ENCODE peak calls at places on chromosomes 16 and 17, in five cellular contexts. B is IMR-90, Q is transverse colon, N is osteoblast, Y is body of pancreas. A is an unnamed sample.

GRCh38 chr17:73650147-73650546 is 5.9 kb upstream of the SDK2 start:
- DNase-seq in Q (peak; percentile 52), Y (no peak), N (no peak), B (no peak), A (no peak)

GRCh38 chr17:29051731-29052130 is 8.8 kb downstream of the PIPOX start:
- DNase-seq in N (no peak), Y (no peak), B (no peak), Q (no peak), A (no peak)

GRCh38 chr17:81428121-81428515 is 32.9 kb downstream of the BAHCC1 start:
- DNase-seq in Q (peak; percentile 52), B (no peak), N (no peak), Y (no peak), A (no peak)

GRCh38 chr17:60888812-60889709 is 211.4 kb downstream of the BCAS3 start:
- DNase-seq in Y (no peak), N (peak; percentile 63), B (peak; percentile 35), Q (no peak), A (no peak)

GRCh38 chr17:4715071-4715749 is 4.8 kb downstream of the ARRB2 start:
- DNase-seq in B (no peak), Q (no peak), Y (no peak), N (no peak), A (peak; percentile 57)

GRCh38 chr17:46962374-46962790 is 16.7 kb downstream of the RPRML start:
- DNase-seq in N (no peak), Y (no peak), Q (no peak), B (peak; percentile 76), A (no peak)

GRCh38 chr16:1366712-1367299 is 15.1 kb downstream of the GNPTG start:
- DNase-seq in Q (no peak), N (no peak), B (no peak), Y (no peak), A (no peak)

GRCh38 chr16:66342294-66342900 is 24.1 kb upstream of the CDH5 start:
- DNase-seq in Q (no peak), B (no peak), N (no peak), Y (no peak), A (no peak)

GRCh38 chr17:82112866-82113390 is 14.9 kb upstream of the FASN start:
- DNase-seq in Y (no peak), B (no peak), N (no peak), Q (no peak), A (no peak)

GRCh38 chr17:55814377-55814776 is 63.5 kb downstream of the PCTP start:
- DNase-seq in Q (no peak), B (no peak), Y (peak; percentile 26), N (no peak), A (no peak)

GRCh38 chr17:16013943-16014407 is 14.4 kb downstream of the TTC19 start:
- DNase-seq in Y (no peak), Q (no peak), B (peak; percentile 91), N (no peak), A (no peak)

GRCh38 chr16:83972256-83973008 is 4.4 kb downstream of the NECAB2 start:
- DNase-seq in Q (no peak), N (peak; percentile 85), B (no peak), Y (no peak), A (no peak)

GRCh38 chr17:77404812-77405581 is 264.2 kb downstream of the SEC14L1 start:
- DNase-seq in Y (no peak), B (peak; percentile 86), Q (peak; percentile 75), N (peak; percentile 99), A (peak; percentile 79)

GRCh38 chr17:19630651-19631050 is 17.9 kb upstream of the ALDH3A2 start:
- DNase-seq in B (no peak), Y (no peak), N (peak; percentile 85), Q (no peak), A (no peak)

GRCh38 chr17:41962111-41962510 is 4.5 kb upstream of the CNP start:
- DNase-seq in Y (peak; percentile 88), N (no peak), Q (no peak), B (no peak), A (no peak)

GRCh38 chr17:51961689-51962088 is 196.8 kb downstream of the CA10 start:
- DNase-seq in Y (no peak), B (no peak), Q (no peak), N (no peak), A (no peak)

GRCh38 chr16:57530104-57530522 is 6.3 kb downstream of the CCDC102A start:
- DNase-seq in N (peak; percentile 99), Q (peak; percentile 63), Y (no peak), B (peak; percentile 76), A (peak; percentile 65)

GRCh38 chr16:86945166-86945900 is 367.0 kb downstream of the FOXL1 start:
- DNase-seq in Q (no peak), N (peak; percentile 61), Y (no peak), B (no peak), A (no peak)

GRCh38 chr17:74524751-74525725 is 6.2 kb downstream of the CD300LB start:
- DNase-seq in B (no peak), Y (no peak), N (no peak), Q (no peak), A (no peak)

DNA sequence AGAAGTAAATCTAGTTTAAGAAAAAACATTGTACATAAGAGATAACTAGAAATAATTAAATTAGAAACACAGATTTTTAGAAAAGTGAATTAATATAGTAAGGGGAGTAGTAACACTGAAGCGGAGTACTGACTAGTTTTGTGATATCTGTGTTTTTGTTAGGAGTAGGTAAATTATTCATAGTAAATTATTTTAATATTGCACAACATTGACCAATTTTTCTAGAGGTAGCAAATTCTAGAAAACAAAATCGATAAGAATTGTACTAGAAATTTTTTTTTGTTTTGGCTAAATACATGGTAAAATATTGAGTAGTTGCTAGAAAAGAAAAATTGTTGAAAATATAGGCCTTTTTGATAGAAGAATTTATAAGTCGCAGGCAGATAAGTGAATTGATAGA is 156.5 kb downstream of the CHD9 start:
- DNase-seq in Y (no peak), N (no peak), Q (no peak), B (no peak), A (no peak)
- H3K27ac ChIP-seq in Y (no peak overlapping the region), N (no peak overlapping the region), Q (no peak overlapping the region), B (no peak overlapping the region), A (no peak overlapping the region)

GRCh38 chr16:28163699-28164584 is 47.8 kb downstream of the XPO6 start:
- DNase-seq in B (peak; percentile 73), Q (no peak), Y (no peak), N (no peak), A (no peak)
- TF ChIP-seq CTCF in B (no peak), Q (no peak), Y (no peak), N (no peak), A (no peak)

DNA sequence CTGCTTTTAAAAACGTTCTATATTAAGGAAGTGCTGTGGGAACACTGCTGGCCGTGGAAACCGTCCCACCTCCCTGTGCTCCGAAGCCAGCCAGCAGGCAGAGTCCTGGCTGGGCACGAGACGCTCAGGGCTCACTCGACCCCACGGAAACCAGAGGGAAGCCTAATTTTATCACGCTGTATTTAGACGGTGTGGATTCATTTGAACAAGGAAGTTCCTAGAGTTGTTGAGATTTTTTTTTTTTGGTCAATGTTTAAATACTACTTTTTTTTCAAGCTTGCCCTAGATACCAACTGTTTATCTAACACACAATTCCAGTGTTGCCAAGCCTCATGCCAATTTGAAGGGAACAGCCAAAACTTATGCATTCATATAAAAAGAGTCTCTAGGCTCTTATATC is 25.8 kb downstream of the ADCY9 start:
- DNase-seq in Y (no peak), B (no peak), Q (peak; percentile 47), N (no peak), A (no peak)
- H3K27ac ChIP-seq in Y (peak overlapping the region; percentile 87), B (no peak overlapping the region), Q (peak overlapping the region; percentile 76), N (no peak overlapping the region), A (no peak overlapping the region)

DNA sequence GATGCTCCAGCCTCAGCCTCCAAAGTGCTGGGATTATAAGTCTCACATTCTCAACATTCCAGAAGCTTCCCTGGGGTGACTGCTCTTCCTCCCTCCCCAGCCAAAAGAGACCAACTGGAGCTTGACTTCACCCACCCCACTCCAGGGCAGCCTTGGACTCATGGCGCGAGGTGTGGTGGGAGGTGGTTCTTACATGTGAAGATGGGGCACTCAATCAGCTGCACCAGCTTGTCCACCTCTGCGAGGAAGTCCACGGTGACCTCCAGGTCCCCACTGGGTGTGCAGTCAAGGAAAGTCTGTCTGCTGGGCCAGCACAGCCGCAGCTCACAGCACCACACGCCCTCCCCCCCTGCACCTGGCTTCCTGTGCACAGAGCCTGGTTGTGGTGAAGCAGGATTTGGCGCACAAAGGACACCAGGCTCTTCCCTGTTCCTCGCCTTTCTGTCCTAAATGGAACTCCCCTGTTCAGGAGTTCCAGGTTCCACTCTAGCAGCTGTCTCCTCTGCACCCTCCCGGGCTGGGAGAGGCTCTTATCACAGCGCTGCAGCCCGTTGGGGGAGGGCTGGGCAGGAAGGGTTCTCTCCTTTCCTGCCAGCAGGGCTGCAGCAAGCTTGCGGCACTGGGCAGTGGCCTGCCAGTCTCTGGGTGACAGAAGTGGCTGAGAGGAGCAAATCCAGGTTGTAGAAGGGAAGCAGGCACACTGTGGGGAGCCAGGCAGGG is 9.7 kb upstream of the MTSS2 start:
- DNase-seq in N (no peak), B (no peak), Y (no peak), Q (peak; percentile 47), A (no peak)
- TF ChIP-seq CTCF in N (no peak), B (no peak), Y (no peak), Q (no peak), A (no peak)

DNA sequence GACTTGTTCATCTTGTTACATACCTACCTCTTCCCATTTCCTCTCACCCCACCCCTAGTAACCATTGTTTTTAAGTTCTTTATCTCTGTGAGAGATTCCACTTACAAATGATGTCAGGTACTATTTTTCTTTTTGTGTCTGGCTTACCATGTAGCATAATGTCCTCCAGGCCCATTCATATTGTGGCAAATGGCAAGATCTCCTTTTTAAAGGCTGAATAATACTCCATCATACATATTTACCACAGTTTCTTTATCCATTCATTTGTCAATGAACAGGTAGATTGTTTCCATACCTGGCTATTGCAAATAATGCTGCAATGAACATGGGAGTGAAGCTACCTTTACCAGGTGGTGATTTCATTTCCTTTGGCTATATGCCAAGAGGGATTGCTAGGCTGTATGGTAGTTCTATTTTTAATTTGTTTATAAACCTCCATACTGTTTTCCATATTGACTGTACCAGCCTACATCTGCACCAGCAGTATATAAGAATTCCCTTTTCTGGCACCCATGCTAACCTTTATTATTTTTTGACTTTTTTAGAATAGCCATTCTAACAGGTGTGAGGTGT is 53.9 kb downstream of the NSRP1 start:
- DNase-seq in N (no peak), Y (no peak), Q (no peak), B (no peak), A (no peak)
- H3K27ac ChIP-seq in N (no peak overlapping the region), Y (no peak overlapping the region), Q (no peak overlapping the region), B (no peak overlapping the region), A (no peak overlapping the region)

A was measured in CD4-positive, alpha-beta T cell.